ENCODE peak calls at places on chromosomes 2 and 18, in nine cellular contexts. E is fibroblast of lung, Q is IMR-90, M is GM23248, P is H9, F is HepG2, D is GM12878, C is SK-N-SH, S is MM.1S. X is an unnamed sample.
A peak's percentile ranks its signal among the peaks of the same experiment; 100 is the strongest.

GRCh38 chr2:38572167-38572566 is 30.6 kb downstream of the HNRNPLL start:
- DNase-seq in E (peak; percentile 70), Q (peak; percentile 89), M (peak; percentile 92), P (no peak), F (no peak), D (no peak), C (no peak), S (no peak), X (peak; percentile 82)

GRCh38 chr2:42492691-42493467 is 903 bp downstream of the KCNG3 start:
- DNase-seq in E (no peak), Q (no peak), M (peak; percentile 12), P (peak; percentile 58), F (no peak), D (no peak), C (peak; percentile 42), S (no peak), X (no peak)

GRCh38 chr2:1581965-1582625 is 162.2 kb downstream of the PXDN start:
- DNase-seq in E (no peak), Q (no peak), M (peak; percentile 70), P (no peak), F (no peak), D (no peak), C (no peak), S (no peak), X (no peak)

GRCh38 chr2:84038866-84039265 is 420.2 kb downstream of the SUCLG1 start:
- DNase-seq in E (no peak), Q (no peak), M (no peak), P (no peak), F (no peak), D (no peak), C (no peak), S (no peak), X (no peak)

GRCh38 chr2:189328451-189329249 is 112.6 kb upstream of the WDR75 start:
- DNase-seq in E (no peak), Q (peak; percentile 82), M (peak; percentile 63), P (no peak), F (no peak), D (no peak), C (no peak), S (no peak), X (peak; percentile 69)

GRCh38 chr2:150191349-150191748 is 296.1 kb downstream of the RND3 start:
- DNase-seq in E (peak; percentile 76), Q (peak; percentile 75), M (peak; percentile 65), P (no peak), F (no peak), D (no peak), C (no peak), S (no peak), X (peak; percentile 84)

GRCh38 chr18:30687501-30687900 is 355.0 kb downstream of the DSC3 start:
- DNase-seq in E (no peak), Q (no peak), M (no peak), P (no peak), F (no peak), D (no peak), C (no peak), S (no peak), X (no peak)

GRCh38 chr2:230794472-230794871 is 70.3 kb upstream of the ITM2C start:
- DNase-seq in E (no peak), Q (peak; percentile 19), M (no peak), P (no peak), F (no peak), D (no peak), C (no peak), S (no peak), X (no peak)

GRCh38 chr2:233072838-233073237 is 12.7 kb downstream of the INPP5D start:
- DNase-seq in E (no peak), Q (no peak), M (no peak), P (no peak), F (no peak), D (no peak), C (no peak), S (no peak), X (no peak)

GRCh38 chr2:200476836-200477235 is 33.0 kb downstream of the KCTD18 start:
- DNase-seq in E (no peak), Q (no peak), M (no peak), P (no peak), F (no peak), D (no peak), C (no peak), S (no peak), X (no peak)

GRCh38 chr2:172790404-172790803 is 54.8 kb downstream of the RAPGEF4 start:
- DNase-seq in E (no peak), Q (no peak), M (no peak), P (no peak), F (no peak), D (no peak), C (no peak), S (no peak), X (no peak)

GRCh38 chr2:11370377-11371098 is 26.1 kb upstream of the ROCK2 start:
- DNase-seq in E (no peak), Q (peak; percentile 43), M (peak; percentile 46), P (no peak), F (peak; percentile 99), D (no peak), C (no peak), S (no peak), X (no peak)

DNA sequence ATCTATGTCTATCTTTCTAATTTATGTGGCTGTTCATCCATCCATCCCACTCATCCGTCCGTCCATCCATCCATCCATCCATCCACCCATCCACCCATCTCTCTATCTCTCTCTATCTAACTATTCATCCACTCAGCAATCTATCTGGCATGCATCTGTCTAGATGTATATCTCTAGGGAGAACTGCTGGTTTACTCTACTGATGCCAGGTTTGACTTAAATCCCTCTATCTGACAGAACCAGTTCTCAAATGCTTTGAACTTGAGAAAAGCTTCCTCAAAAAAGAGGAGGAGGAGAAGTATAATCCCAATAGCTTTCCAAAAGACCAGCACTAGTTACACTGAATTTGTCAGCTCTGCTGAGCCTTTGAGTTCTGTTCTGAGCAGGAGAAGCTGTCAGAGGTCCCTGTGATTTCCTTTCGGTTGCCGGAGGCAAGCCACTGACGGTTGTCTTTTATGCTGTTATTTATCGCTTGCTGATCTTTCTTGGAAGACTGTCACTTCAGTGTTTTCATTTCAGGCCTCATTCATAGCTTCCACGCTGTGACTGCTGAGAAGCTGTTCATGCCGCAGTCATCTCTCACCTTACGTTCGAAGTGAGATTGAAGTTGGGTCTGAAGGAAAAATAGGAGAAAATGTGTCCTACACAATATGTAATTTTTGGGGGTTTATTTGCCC is 129.4 kb upstream of the UXS1 start:
- DNase-seq in E (no peak), Q (no peak), M (no peak), P (no peak), F (no peak), D (no peak), C (no peak), S (no peak), X (no peak)
- H3K27me3 ChIP-seq in E (no peaks in the 10 kb centered on the region), Q (peaks cover 5% of the 10 kb centered on the region), M (no peaks in the 10 kb centered on the region), P (no peaks in the 10 kb centered on the region), F (no peaks in the 10 kb centered on the region), D (peaks cover 2% of the 10 kb centered on the region), C (no peaks in the 10 kb centered on the region), S (no peaks in the 10 kb centered on the region), X (peaks cover 2% of the 10 kb centered on the region)

DNA sequence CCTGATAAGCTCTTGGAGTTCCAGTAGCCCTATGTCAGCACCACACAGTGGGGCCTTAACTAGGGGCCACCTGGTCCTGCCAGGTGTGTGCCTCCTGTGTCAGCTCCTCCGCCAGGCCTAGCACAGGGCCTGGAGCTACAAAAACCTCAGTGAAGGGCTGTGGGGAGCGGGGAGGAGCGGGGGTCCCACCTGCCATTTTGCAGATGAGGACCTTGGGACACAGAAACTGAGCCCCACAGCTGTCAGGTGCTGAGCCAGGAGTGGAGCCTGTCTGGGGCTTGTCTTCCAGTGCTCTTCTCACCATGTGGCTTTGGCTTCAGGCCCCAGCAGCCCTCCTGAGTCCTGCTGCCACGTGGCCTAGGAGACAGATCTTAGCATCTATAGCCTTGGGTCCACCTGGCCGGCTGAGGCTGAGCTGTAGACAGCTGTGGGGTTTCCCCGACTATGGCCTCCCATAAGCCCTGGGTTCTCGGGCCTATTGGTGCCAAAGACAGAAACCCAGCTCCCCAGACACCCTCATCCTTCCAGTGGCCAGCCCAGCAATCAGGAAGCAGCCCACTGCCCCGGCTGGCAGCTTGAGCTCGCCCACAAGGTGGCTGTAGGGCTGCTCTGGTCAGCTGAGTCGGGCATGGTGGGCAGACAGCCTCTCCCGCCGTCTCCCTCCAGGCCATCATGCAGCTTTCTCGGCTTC is 104.5 kb upstream of the MCFD2 start:
- DNase-seq in E (no peak), Q (no peak), M (no peak), P (no peak), F (no peak), D (no peak), C (no peak), S (peak; percentile 96), X (no peak)
- H3K9ac ChIP-seq in E (no peak overlapping the region), Q (no peak overlapping the region), M (no peak overlapping the region), P (no peak overlapping the region), F (no peak overlapping the region), D (no peak overlapping the region), C (no peak overlapping the region), S (peak overlapping the region; percentile 62), X (no peak overlapping the region)

GRCh38 chr2:15675456-15676195 is 84.0 kb downstream of the DDX1 start:
- DNase-seq in E (no peak), Q (no peak), M (peak; percentile 16), P (no peak), F (no peak), D (no peak), C (peak; percentile 53), S (no peak), X (no peak)

GRCh38 chr2:15677141-15677911 is 85.7 kb downstream of the DDX1 start:
- DNase-seq in E (no peak), Q (no peak), M (no peak), P (no peak), F (no peak), D (no peak), C (peak; percentile 57), S (no peak), X (no peak)

GRCh38 chr2:15679386-15679924 is 87.8 kb downstream of the DDX1 start:
- DNase-seq in E (no peak), Q (no peak), M (no peak), P (no peak), F (no peak), D (no peak), C (no peak), S (no peak), X (no peak)

GRCh38 chr2:15678894-15679293 is 87.2 kb downstream of the DDX1 start:
- DNase-seq in E (no peak), Q (no peak), M (no peak), P (no peak), F (no peak), D (no peak), C (no peak), S (no peak), X (no peak)

GRCh38 chr2:15678346-15678745 is 86.7 kb downstream of the DDX1 start:
- DNase-seq in E (no peak), Q (no peak), M (no peak), P (no peak), F (no peak), D (no peak), C (no peak), S (no peak), X (no peak)
- H4K20me1 ChIP-seq in E (no peaks in the 10 kb centered on the region), Q (no peaks in the 10 kb centered on the region), M (no peaks in the 10 kb centered on the region), P (no peaks in the 10 kb centered on the region), F (no peaks in the 10 kb centered on the region), D (no peaks in the 10 kb centered on the region), C (no peaks in the 10 kb centered on the region), S (no peaks in the 10 kb centered on the region), X (no peaks in the 10 kb centered on the region)

DNA sequence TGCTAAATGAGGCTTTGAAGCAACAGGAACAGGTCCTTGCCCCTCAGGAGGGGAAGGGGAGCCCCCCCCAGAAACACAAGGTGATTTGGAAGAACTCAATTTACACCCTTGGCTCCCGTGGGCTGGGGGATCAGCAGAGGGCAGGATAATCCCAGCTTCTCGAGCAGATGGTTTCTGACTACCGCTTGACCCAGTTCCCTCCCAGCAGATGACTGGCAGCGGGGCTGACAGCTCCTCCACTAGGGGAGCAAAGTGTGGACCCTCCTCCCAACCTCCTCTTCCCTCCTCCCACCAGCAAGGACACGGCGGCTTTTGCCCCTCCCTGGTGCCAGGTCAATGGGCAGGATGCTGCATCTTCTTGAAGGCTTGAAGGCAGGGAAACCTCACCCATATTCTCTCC is 3.5 kb upstream of the INHBB start:
- DNase-seq in E (no peak), Q (no peak), M (no peak), P (no peak), F (no peak), D (no peak), C (no peak), S (no peak), X (no peak)
- H3K27me3 ChIP-seq in E (peaks cover 48% of the 10 kb centered on the region), Q (peaks cover 86% of the 10 kb centered on the region), M (peaks cover 22% of the 10 kb centered on the region), P (peaks cover 42% of the 10 kb centered on the region), F (peaks cover 24% of the 10 kb centered on the region), D (peaks cover 14% of the 10 kb centered on the region), C (peaks cover 67% of the 10 kb centered on the region), S (peaks cover 26% of the 10 kb centered on the region), X (peaks cover 46% of the 10 kb centered on the region)

X was measured in astrocyte.